ENCODE peak calls at places on chromosomes 12 and 14, in four cellular contexts. H, K, E and I are unnamed samples.

GRCh38 chr12:131793623-131794022 is 34.6 kb upstream of the MMP17 start:
- DNase-seq in H (no peak), E (no peak), K (peak), I (peak)

GRCh38 chr12:113727651-113728061 is 238.5 kb downstream of the RBM19 start:
- DNase-seq in H (no peak), E (no peak), K (peak), I (no peak)

GRCh38 chr14:75971509-75971908 is 10.3 kb downstream of the TGFB3 start:
- DNase-seq in K (no peak), E (no peak), H (no peak), I (no peak)

GRCh38 chr12:63802012-63802608 is 22.4 kb downstream of the RXYLT1 start:
- DNase-seq in K (peak), E (no peak), H (no peak), I (peak)

GRCh38 chr14:53391156-53391555 is 238.0 kb upstream of the DDHD1 start:
- DNase-seq in E (no peak), K (peak), H (no peak), I (peak)

GRCh38 chr12:32305163-32305562 is 94.2 kb upstream of the FGD4 start:
- DNase-seq in E (no peak), H (no peak), K (peak), I (peak)

GRCh38 chr12:101707131-101707782 is 9.8 kb downstream of the CHPT1 start:
- DNase-seq in E (no peak), H (no peak), K (no peak), I (no peak)

GRCh38 chr12:52956987-52957386 is 8.1 kb downstream of the KRT18 start:
- DNase-seq in E (no peak), H (no peak), K (no peak), I (peak)

GRCh38 chr14:19947413-19948090 is 16.8 kb downstream of the OR4K1 start:
- DNase-seq in K (peak), E (no peak), H (no peak), I (no peak)

GRCh38 chr12:31928246-31929139 is 30.7 kb upstream of the RESF1 start:
- DNase-seq in H (no peak), K (no peak), E (no peak), I (peak)

GRCh38 chr12:1580526-1580925 is 13.9 kb downstream of the FBXL14 start:
- DNase-seq in K (no peak), H (no peak), E (no peak), I (no peak)

GRCh38 chr12:26941251-26941650 is 3.0 kb downstream of the FGFR1OP2 start:
- DNase-seq in H (no peak), K (peak), E (no peak), I (no peak)

GRCh38 chr14:98945611-98946570 is 326.1 kb downstream of the BCL11B start:
- DNase-seq in E (no peak), H (no peak), K (no peak), I (no peak)

GRCh38 chr14:55136241-55136640 is 7.2 kb downstream of the LGALS3 start:
- DNase-seq in K (peak), H (no peak), E (no peak), I (peak)

GRCh38 chr12:15646586-15646985 is 142.6 kb downstream of the EPS8 start:
- DNase-seq in H (no peak), K (no peak), E (no peak), I (no peak)

GRCh38 chr12:26658991-26659390 is 174.0 kb downstream of the ITPR2 start:
- DNase-seq in H (no peak), E (no peak), K (peak), I (no peak)

GRCh38 chr12:26056335-26056734 is 68.5 kb downstream of the BHLHE41 start:
- DNase-seq in K (peak), E (no peak), H (no peak), I (peak)

GRCh38 chr12:47949441-47950341 is 13.7 kb upstream of the TMEM106C start:
- DNase-seq in H (peak), K (peak), E (peak), I (peak)

GRCh38 chr14:20614038-20614840 is 23.1 kb upstream of the RNASE12 start:
- DNase-seq in E (no peak), K (peak), H (no peak), I (peak)

GRCh38 chr12:22034709-22035506 is 11.1 kb upstream of the CMAS start:
- DNase-seq in K (peak), H (no peak), E (no peak), I (no peak)

GRCh38 chr12:84270470-84271140 is 642.0 kb downstream of the SLC6A15 start:
- DNase-seq in E (no peak), H (no peak), K (no peak), I (peak)

GRCh38 chr12:121783771-121784170 is 9.7 kb downstream of the RHOF start:
- DNase-seq in E (no peak), H (no peak), K (peak), I (peak)

GRCh38 chr14:32933623-32933942 is 5.1 kb upstream of the NPAS3 start:
- DNase-seq in K (peak), H (no peak), E (no peak), I (no peak)

GRCh38 chr12:18165422-18165871 is 75.5 kb upstream of the RERGL start:
- DNase-seq in K (peak), H (no peak), E (no peak), I (peak)

GRCh38 chr12:101694297-101694848 is 3.1 kb upstream of the CHPT1 start:
- DNase-seq in H (no peak), K (no peak), E (no peak), I (no peak)

GRCh38 chr14:99647407-99647806 is 2.5 kb downstream of the HHIPL1 start:
- DNase-seq in H (no peak), E (peak), K (no peak), I (no peak)

GRCh38 chr12:121582583-121583333 is 1.9 kb upstream of the KDM2B start:
- DNase-seq in E (no peak), K (peak), H (no peak), I (no peak)

GRCh38 chr12:114729731-114730130 is 45.8 kb upstream of the TBX3 start:
- DNase-seq in E (no peak), K (peak), H (no peak), I (peak)

GRCh38 chr14:76767681-76768055 is 6.4 kb downstream of the VASH1 start:
- DNase-seq in E (no peak), H (no peak), K (no peak), I (no peak)

GRCh38 chr12:46209914-46210834 is 58.7 kb downstream of the SLC38A1 start:
- DNase-seq in K (no peak), H (peak), E (no peak), I (peak)

GRCh38 chr14:80468331-80469122 is 257.2 kb upstream of the DIO2 start:
- DNase-seq in K (no peak), E (no peak), H (no peak), I (no peak)

GRCh38 chr14:101900253-101900652 is 64.1 kb upstream of the DYNC1H1 start:
- DNase-seq in K (no peak), H (no peak), E (no peak), I (no peak)

GRCh38 chr12:130593056-130593455 is 123.0 kb downstream of the RIMBP2 start:
- DNase-seq in E (no peak), K (no peak), H (no peak), I (no peak)
- H3K4me3 ChIP-seq in E (no peak), K (no peak), H (no peak), I (no peak)

DNA sequence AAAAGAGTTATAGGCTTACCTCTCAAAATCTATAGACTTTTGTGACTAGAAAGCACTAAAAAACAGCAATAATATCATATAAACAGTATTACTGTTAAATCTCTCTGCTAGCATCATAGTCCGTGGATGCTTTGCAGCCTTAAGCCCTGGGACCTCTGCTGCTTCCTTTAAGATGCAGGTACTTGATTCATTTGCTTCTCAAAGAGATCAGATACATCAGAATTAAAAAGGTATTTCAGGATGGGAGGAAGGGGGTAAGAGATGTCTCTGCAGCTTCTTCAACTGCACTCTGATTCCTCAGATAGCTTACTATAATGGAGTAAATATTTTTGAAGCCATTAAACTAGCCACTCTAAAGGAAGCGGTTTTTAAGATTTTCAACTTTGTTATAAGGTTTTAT is 49.3 kb downstream of the PAPLN start:
- DNase-seq in H (no peak), K (no peak), E (no peak), I (no peak)
- H3K4me3 ChIP-seq in H (no peak), K (no peak), E (no peak), I (no peak)

GRCh38 chr12:124452576-124453391 is 114.6 kb downstream of the NCOR2 start:
- DNase-seq in E (no peak), K (no peak), H (no peak), I (no peak)
- H3K4me3 ChIP-seq in E (no peak), K (no peak), H (no peak), I (no peak)

DNA sequence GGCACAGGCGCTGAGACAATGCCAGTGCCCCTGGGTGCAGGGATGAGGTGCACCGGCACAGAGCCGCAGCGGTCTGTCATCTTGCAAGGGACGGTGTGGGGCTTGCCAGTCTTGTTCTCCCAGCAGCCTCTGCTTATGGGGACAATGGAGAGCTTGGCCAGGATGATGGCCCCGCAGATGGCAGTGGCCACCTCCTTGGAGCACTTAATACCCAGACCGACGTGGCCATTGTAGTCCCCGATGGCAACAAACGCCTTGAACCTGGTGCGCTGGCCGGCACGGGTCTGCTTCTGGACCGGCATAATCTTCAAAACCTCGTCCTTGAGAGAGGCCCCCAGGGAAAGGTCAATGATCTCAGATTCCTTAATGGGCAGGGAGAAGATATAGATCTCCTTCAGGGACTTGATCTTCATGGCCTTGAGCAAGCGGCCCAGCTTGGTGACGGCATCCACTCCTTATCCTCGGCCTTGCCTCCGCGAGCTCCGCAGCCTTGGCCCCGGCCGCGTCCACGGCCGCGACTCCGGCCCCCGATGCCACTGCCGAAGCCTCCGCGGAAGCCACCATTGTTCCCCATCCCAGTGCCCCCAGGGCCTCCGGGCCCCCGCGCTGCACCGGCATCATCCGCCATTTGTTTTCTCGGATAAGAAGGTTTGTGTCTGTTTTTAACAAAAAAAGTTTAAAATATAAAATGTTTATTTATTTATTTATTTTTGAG is 29.9 kb downstream of the VRTN start:
- DNase-seq in E (no peak), K (no peak), H (no peak), I (no peak)
- H3K4me3 ChIP-seq in E (no peak), K (no peak), H (no peak), I (no peak)

GRCh38 chr12:79046021-79046420 is 181.4 kb downstream of the SYT1 start:
- DNase-seq in H (no peak), E (no peak), K (no peak), I (no peak)
- H3K4me3 ChIP-seq in H (no peak), E (no peak), K (no peak), I (no peak)

GRCh38 chr14:106222736-106223135 is 696.4 kb downstream of the TMEM121 start:
- DNase-seq in E (no peak), K (no peak), H (no peak), I (no peak)
- H3K4me3 ChIP-seq in E (no peak), K (no peak), H (no peak), I (no peak)

DNA sequence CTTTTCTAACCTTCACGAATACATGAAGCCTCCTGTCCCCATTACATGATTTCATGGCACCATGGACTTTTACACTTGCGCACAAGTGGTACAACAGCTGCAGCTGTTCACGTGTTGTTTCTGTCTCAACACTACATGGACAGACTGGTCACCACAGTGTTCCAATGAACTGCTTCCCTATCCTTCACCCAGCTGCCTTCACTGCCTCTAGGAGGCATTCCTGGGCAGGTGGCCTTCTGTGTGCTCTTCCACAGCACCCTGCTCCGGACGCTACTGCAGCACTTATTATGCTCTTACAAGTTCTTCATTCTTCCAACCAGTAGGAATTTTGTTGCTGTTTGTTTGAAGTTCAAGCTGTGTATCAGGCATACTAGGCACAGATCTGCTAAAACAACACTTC is 1.5 kb downstream of the MTERF2 start:
- DNase-seq in H (no peak), E (no peak), K (no peak), I (no peak)
- H3K4me3 ChIP-seq in H (peak), E (no peak), K (peak), I (no peak)

DNA sequence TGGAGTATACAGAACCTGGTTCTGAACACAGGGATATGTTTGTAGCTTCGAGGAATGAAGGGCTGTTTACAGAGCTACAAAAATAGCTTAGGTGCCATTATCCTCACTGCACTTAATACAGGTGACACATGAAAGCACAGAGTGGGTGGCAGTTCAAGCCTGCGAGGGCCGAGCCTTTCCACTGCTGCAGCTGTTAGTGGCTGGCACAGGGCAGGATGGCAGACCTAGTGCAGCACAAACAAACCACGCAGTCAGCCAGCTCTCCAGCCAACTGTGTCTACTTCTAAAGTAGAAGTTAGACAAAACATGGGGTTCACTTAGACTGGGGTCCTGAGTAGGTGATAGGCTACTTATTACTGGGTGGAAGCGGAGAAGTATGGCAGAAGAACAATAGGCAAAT is 95.4 kb downstream of the DUSP16 start:
- DNase-seq in E (no peak), H (no peak), K (no peak), I (no peak)
- H3K4me3 ChIP-seq in E (no peak), H (no peak), K (no peak), I (no peak)